ENCODE peak calls at places on chromosomes 1 and 21, in seven cellular contexts. Y is testis, J is GM03348, X is ureter, W is H54, Q is adipocyte, V is iPS-NIHi11. G is an unnamed sample.

GRCh38 chr1:175297291-175297690 is 104.7 kb upstream of the KIAA0040 start:
- DNase-seq in Y (no peak), J (no peak), X (no peak), W (no peak), Q (no peak), V (no peak), G (no peak)

GRCh38 chr21:41593051-41593783 is 85.3 kb upstream of the TMPRSS2 start:
- DNase-seq in Y (no peak), J (peak), X (no peak), W (no peak), Q (no peak), V (no peak), G (no peak)

GRCh38 chr1:22831729-22832413 is 121.2 kb downstream of the EPHB2 start:
- DNase-seq in Y (no peak), J (peak), X (peak), W (peak), Q (peak), V (no peak), G (no peak)

GRCh38 chr1:55472784-55473183 is 257.6 kb upstream of the USP24 start:
- DNase-seq in Y (no peak), J (peak), X (no peak), W (peak), Q (no peak), V (peak), G (no peak)

GRCh38 chr1:170765279-170765678 is 101.3 kb downstream of the PRRX1 start:
- DNase-seq in Y (no peak), J (no peak), X (no peak), W (no peak), Q (no peak), V (no peak), G (no peak)

GRCh38 chr21:42312626-42313104 is 2.5 kb downstream of the TFF3 start:
- DNase-seq in Y (no peak), J (no peak), X (no peak), W (no peak), Q (no peak), V (no peak), G (no peak)

GRCh38 chr1:101064697-101065096 is 39.1 kb upstream of the DPH5 start:
- DNase-seq in Y (no peak), J (no peak), X (no peak), W (no peak), Q (no peak), V (no peak), G (no peak)

GRCh38 chr21:45074048-45074817 is at the start of gene ADARB1:
- DNase-seq in Y (peak), J (peak), X (no peak), W (peak), Q (peak), V (peak), G (peak)

GRCh38 chr1:225973158-225973557 is 26.0 kb downstream of the SDE2 start:
- DNase-seq in Y (no peak), J (no peak), X (no peak), W (no peak), Q (no peak), V (peak), G (no peak)

GRCh38 chr1:1371741-1372711 is 3.0 kb downstream of the AURKAIP1 start:
- DNase-seq in Y (peak), J (peak), X (peak), W (no peak), Q (peak), V (peak), G (peak)

G was measured in ELF-1.